ENCODE peak calls at places on chromosomes 11 and 22, in six cellular contexts. B, O, M, Z, J and Y are unnamed samples.

GRCh38 chr22:23065495-23066122 is 4.7 kb upstream of the GNAZ start:
- DNase-seq in J (peak), B (no peak), Z (no peak), O (no peak), M (no peak), Y (no peak)

GRCh38 chr11:119976805-119977583 is 160.9 kb downstream of the TRIM29 start:
- DNase-seq in M (no peak), B (no peak), Z (no peak), O (no peak), J (no peak), Y (no peak)

GRCh38 chr22:26364066-26365015 is 64.7 kb upstream of the ASPHD2 start:
- DNase-seq in Z (peak), J (peak), B (peak), M (no peak), O (peak), Y (peak)

GRCh38 chr22:30802202-30803166 is 107.8 kb downstream of the OSBP2 start:
- DNase-seq in B (peak), J (peak), O (peak), Z (peak), M (peak), Y (peak)

GRCh38 chr11:26319906-26320305 is 12.0 kb upstream of the ANO3 start:
- DNase-seq in O (no peak), J (no peak), Z (peak), B (no peak), M (no peak), Y (no peak)

GRCh38 chr11:10899542-10899830 is 41.6 kb upstream of the ZBED5 start:
- DNase-seq in O (no peak), J (no peak), M (peak), Z (no peak), B (no peak), Y (no peak)

GRCh38 chr11:83766932-83767331 is 480.8 kb upstream of the CCDC90B start:
- DNase-seq in O (no peak), Z (no peak), B (no peak), M (no peak), J (no peak), Y (no peak)

GRCh38 chr11:131246589-131247164 is 123.7 kb upstream of the NTM start:
- DNase-seq in J (no peak), M (no peak), B (no peak), Z (peak), O (no peak), Y (peak)

GRCh38 chr11:5690216-5690615 is 626 bp downstream of the TRIM22 start:
- DNase-seq in O (no peak), Z (peak), M (no peak), J (no peak), B (peak), Y (no peak)

GRCh38 chr22:41286639-41287091 is 678 bp upstream of the RANGAP1 start:
- DNase-seq in O (peak), Z (peak), M (no peak), B (peak), J (peak), Y (no peak)

GRCh38 chr11:100753144-100753543 is 66.1 kb downstream of the ARHGAP42 start:
- DNase-seq in J (no peak), O (no peak), M (no peak), B (no peak), Z (no peak), Y (no peak)

GRCh38 chr22:46008836-46009596 is 32.1 kb upstream of the WNT7B start:
- DNase-seq in M (no peak), Z (no peak), J (no peak), O (no peak), B (no peak), Y (no peak)

GRCh38 chr11:112961146-112961668 is at the start of gene NCAM1:
- DNase-seq in O (no peak), Z (peak), M (peak), J (peak), B (peak), Y (peak)

GRCh38 chr11:60607483-60607882 is 91.9 kb upstream of the MS4A8 start:
- DNase-seq in Z (no peak), M (no peak), J (no peak), O (no peak), B (no peak), Y (no peak)
- TF ChIP-seq CTCF in Z (no peak), M (no peak), J (no peak), O (no peak), B (no peak), Y (peak)

GRCh38 chr22:17268501-17269223 is 49.4 kb upstream of the ADA2 start:
- DNase-seq in B (no peak), Z (no peak), M (no peak), O (no peak), J (no peak), Y (no peak)
- TF ChIP-seq CTCF in B (no peak), Z (peak), M (no peak), O (no peak), J (peak), Y (peak)

GRCh38 chr11:29260939-29261705 is 755.7 kb downstream of the KCNA4 start:
- DNase-seq in J (no peak), M (no peak), B (peak), O (no peak), Z (peak), Y (no peak)
- TF ChIP-seq CTCF in J (peak), M (no peak), B (no peak), O (no peak), Z (no peak), Y (no peak)

DNA sequence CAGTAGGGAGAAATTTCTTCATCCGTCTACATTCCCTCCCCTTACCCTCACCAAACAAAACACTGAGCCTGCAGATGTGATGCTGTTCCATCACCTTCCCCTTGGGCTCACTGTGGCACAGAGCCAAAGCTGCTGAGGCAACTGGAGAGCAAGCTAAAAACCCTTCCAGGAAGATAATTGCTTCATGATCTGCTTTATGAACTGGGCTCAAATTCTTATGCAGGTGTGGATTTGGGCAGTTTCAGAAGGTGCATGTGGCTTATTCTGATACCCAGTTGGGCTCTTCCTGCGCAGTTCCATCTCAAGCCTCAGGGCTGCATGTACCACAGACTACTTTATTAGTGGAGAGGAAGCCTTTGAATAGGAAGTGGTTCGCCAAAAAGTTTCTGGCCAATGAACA is 58.3 kb downstream of the AAMDC start:
- DNase-seq in B (peak), Z (peak), J (no peak), M (no peak), O (no peak), Y (no peak)
- TF ChIP-seq CTCF in B (peak), Z (no peak), J (peak), M (no peak), O (no peak), Y (no peak)